ENCODE peak calls at places on chromosome 11, in nine cellular contexts. W, O, L, I, S, D, P, Q and M are unnamed samples.

GRCh38 chr11:121024989-121025388 is 1.1 kb downstream of the TBCEL start:
- DNase-seq in W (peak), O (no peak), L (no peak), I (no peak), S (peak), D (no peak), P (peak), Q (no peak), M (peak)

GRCh38 chr11:10855295-10855694 is 2.6 kb downstream of the ZBED5 start:
- DNase-seq in W (no peak), O (no peak), L (no peak), I (no peak), S (no peak), D (no peak), P (no peak), Q (no peak), M (no peak)

GRCh38 chr11:104127828-104128227 is 36.1 kb downstream of the PDGFD start:
- DNase-seq in W (peak), O (no peak), L (no peak), I (no peak), S (no peak), D (no peak), P (peak), Q (no peak), M (peak)

GRCh38 chr11:49432242-49432848 is 223.9 kb upstream of the FOLH1 start:
- DNase-seq in W (no peak), O (no peak), L (no peak), I (no peak), S (no peak), D (no peak), P (no peak), Q (no peak), M (no peak)

GRCh38 chr11:2760196-2760871 is 60.5 kb upstream of the KCNQ1OT1 start:
- DNase-seq in W (no peak), O (peak), L (no peak), I (no peak), S (no peak), D (no peak), P (no peak), Q (no peak), M (no peak)

GRCh38 chr11:64312947-64313346 is 4.4 kb downstream of the TRMT112 start:
- DNase-seq in W (no peak), O (peak), L (no peak), I (no peak), S (no peak), D (no peak), P (no peak), Q (no peak), M (no peak)

GRCh38 chr11:125999234-125999880 is 53.5 kb downstream of the VSIG10L2 start:
- DNase-seq in W (no peak), O (no peak), L (no peak), I (no peak), S (no peak), D (no peak), P (no peak), Q (no peak), M (peak)

GRCh38 chr11:11787305-11788066 is 54.3 kb upstream of the USP47 start:
- DNase-seq in W (peak), O (no peak), L (peak), I (peak), S (peak), D (peak), P (peak), Q (peak), M (peak)

GRCh38 chr11:1053121-1053901 is 16.8 kb upstream of the MUC6 start:
- DNase-seq in W (peak), O (peak), L (peak), I (no peak), S (no peak), D (peak), P (no peak), Q (no peak), M (no peak)

GRCh38 chr11:101049123-101049522 is 80.5 kb downstream of the PGR start:
- DNase-seq in W (no peak), O (no peak), L (no peak), I (no peak), S (no peak), D (no peak), P (no peak), Q (no peak), M (no peak)

GRCh38 chr11:76801205-76801604 is 18.0 kb downstream of the TSKU start:
- DNase-seq in W (no peak), O (no peak), L (no peak), I (no peak), S (no peak), D (no peak), P (no peak), Q (no peak), M (no peak)

GRCh38 chr11:45259607-45260006 is 26.5 kb downstream of the SYT13 start:
- DNase-seq in W (no peak), O (no peak), L (no peak), I (no peak), S (peak), D (no peak), P (no peak), Q (peak), M (peak)

GRCh38 chr11:45331839-45332485 is 45.8 kb upstream of the SYT13 start:
- DNase-seq in W (no peak), O (no peak), L (no peak), I (no peak), S (no peak), D (no peak), P (no peak), Q (no peak), M (peak)

GRCh38 chr11:23406131-23406819 is 546.0 kb upstream of the CCDC179 start:
- DNase-seq in W (no peak), O (peak), L (no peak), I (no peak), S (no peak), D (no peak), P (no peak), Q (no peak), M (no peak)

GRCh38 chr11:14835491-14836105 is 56.4 kb downstream of the CYP2R1 start:
- DNase-seq in W (no peak), O (no peak), L (no peak), I (no peak), S (no peak), D (no peak), P (peak), Q (no peak), M (no peak)

GRCh38 chr11:57306156-57306876 is 18.4 kb downstream of the TNKS1BP1 start:
- DNase-seq in W (peak), O (no peak), L (no peak), I (no peak), S (peak), D (no peak), P (peak), Q (no peak), M (peak)

GRCh38 chr11:20112291-20113146 is 47.8 kb downstream of the DBX1 start:
- DNase-seq in W (peak), O (no peak), L (peak), I (no peak), S (no peak), D (peak), P (peak), Q (peak), M (peak)

GRCh38 chr11:102632026-102632425 is 6.9 kb upstream of the MMP20 start:
- DNase-seq in W (no peak), O (no peak), L (no peak), I (no peak), S (no peak), D (no peak), P (peak), Q (no peak), M (no peak)

GRCh38 chr11:45296085-45296484 is 9.9 kb upstream of the SYT13 start:
- DNase-seq in W (no peak), O (no peak), L (no peak), I (no peak), S (no peak), D (no peak), P (no peak), Q (no peak), M (no peak)

GRCh38 chr11:70243912-70244652 is 26.4 kb upstream of the PPFIA1 start:
- DNase-seq in W (peak), O (no peak), L (peak), I (no peak), S (no peak), D (no peak), P (no peak), Q (no peak), M (peak)

GRCh38 chr11:30422828-30423648 is 100.1 kb downstream of the ARL14EP start:
- DNase-seq in W (no peak), O (no peak), L (no peak), I (no peak), S (no peak), D (no peak), P (no peak), Q (no peak), M (no peak)

GRCh38 chr11:130488187-130489026 is 40.0 kb downstream of the ADAMTS15 start:
- DNase-seq in W (no peak), O (no peak), L (no peak), I (no peak), S (no peak), D (no peak), P (peak), Q (no peak), M (no peak)

GRCh38 chr11:63998558-63999348 is 12.5 kb downstream of the OTUB1 start:
- DNase-seq in W (no peak), O (peak), L (no peak), I (peak), S (no peak), D (no peak), P (no peak), Q (no peak), M (no peak)

GRCh38 chr11:43547900-43548381 is 132.6 kb upstream of the HSD17B12 start:
- DNase-seq in W (peak), O (no peak), L (no peak), I (no peak), S (no peak), D (peak), P (no peak), Q (no peak), M (peak)

GRCh38 chr11:129191649-129192048 is 476 bp downstream of the ARHGAP32 start:
- DNase-seq in W (no peak), O (no peak), L (no peak), I (no peak), S (no peak), D (no peak), P (no peak), Q (no peak), M (no peak)

GRCh38 chr11:6206456-6207180 is 1.3 kb downstream of the C11orf42 start:
- DNase-seq in W (no peak), O (no peak), L (no peak), I (no peak), S (no peak), D (no peak), P (no peak), Q (peak), M (no peak)

GRCh38 chr11:129853508-129854228 is 38.0 kb downstream of the TMEM45B start:
- DNase-seq in W (peak), O (peak), L (no peak), I (no peak), S (peak), D (peak), P (peak), Q (no peak), M (peak)

GRCh38 chr11:102269927-102270326 is 47.4 kb upstream of the BIRC3 start:
- DNase-seq in W (no peak), O (no peak), L (no peak), I (no peak), S (no peak), D (no peak), P (peak), Q (peak), M (peak)

GRCh38 chr11:46333129-46333947 is 13.9 kb upstream of the DGKZ start:
- DNase-seq in W (no peak), O (no peak), L (no peak), I (no peak), S (no peak), D (no peak), P (no peak), Q (no peak), M (no peak)

GRCh38 chr11:46331653-46331984 is 15.6 kb upstream of the DGKZ start:
- DNase-seq in W (no peak), O (no peak), L (no peak), I (no peak), S (no peak), D (no peak), P (no peak), Q (no peak), M (no peak)

GRCh38 chr11:46330887-46331652 is 16.2 kb upstream of the DGKZ start:
- DNase-seq in W (peak), O (no peak), L (no peak), I (no peak), S (no peak), D (no peak), P (no peak), Q (no peak), M (no peak)

GRCh38 chr11:46332568-46333128 is 14.6 kb upstream of the DGKZ start:
- DNase-seq in W (no peak), O (no peak), L (no peak), I (no peak), S (no peak), D (no peak), P (no peak), Q (no peak), M (no peak)

DNA sequence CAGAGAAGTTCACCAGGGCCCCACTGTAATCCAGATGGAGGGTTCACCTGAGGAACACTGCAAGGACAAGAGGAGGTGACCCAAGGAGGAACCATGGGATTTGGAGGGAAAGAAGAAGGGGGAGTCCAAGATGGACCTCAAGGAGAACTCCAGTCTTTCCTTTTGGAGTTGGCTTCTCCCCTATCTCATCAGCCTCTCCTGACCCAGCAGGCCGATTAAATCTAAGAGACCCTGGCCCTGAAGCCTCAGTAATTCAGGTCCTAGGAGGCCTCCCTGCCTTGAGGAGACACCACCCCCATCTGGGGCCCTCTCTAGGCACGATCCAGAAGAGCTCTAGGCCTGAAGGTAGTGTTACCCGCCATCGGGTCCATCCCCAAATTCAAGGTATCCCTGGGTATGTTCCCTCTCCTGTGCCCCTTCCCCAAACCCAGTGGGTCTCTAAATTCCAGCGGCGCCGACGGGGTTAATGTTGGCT is 15.1 kb upstream of the DGKZ start:
- DNase-seq in W (no peak), O (no peak), L (no peak), I (no peak), S (no peak), D (no peak), P (no peak), Q (no peak), M (no peak)
- H3K4me3 ChIP-seq in W (no peak), O (no peak), L (peak), I (peak), S (peak), D (peak), P (no peak), Q (no peak), M (no peak)

DNA sequence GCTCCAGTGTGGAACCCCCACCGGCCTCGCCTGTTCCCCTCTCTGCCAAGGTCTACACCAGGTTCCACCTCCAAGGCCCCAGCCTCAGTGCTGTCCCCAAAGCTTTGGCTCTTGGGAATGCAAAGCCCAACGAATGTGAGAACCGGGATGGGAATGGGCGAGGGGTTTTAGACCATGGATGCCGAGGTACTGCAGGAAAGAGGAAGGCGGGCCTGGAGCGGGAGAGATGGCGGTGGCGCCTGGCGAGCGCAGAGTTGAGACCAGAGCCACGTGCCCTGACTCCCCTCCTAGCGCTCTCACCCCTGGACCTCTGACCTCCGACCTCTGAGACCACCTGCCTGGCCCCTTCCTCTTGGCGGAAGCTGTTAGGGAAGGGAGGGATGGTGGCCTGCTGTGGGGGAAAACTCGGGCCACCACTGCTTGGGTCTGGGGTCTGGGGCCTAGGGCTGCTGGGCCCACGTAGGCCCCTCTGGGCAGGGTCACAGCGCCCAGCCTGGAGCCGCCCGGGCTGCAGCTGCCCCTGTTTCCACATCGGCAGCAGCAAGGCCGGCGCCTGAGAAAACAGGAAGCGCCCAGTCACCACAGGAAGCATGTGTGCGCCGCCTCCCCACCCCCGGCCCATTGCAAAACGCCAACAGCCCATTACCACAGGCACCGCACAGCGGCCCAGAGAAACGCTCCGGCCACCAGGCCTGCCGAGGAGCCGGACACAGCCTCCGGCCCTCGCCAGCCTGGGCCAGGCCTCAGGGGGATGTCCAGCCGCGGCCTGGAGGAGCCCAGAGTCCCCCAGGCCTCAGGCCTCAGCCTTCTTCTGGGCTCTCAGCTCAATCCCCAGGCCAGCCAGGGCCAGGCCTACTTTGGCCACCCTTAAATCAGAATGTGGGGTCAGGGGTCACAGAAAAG is 13.8 kb upstream of the SLC39A13 start:
- DNase-seq in W (peak), O (peak), L (peak), I (no peak), S (peak), D (peak), P (peak), Q (peak), M (no peak)
- H3K4me3 ChIP-seq in W (no peak), O (no peak), L (peak), I (no peak), S (no peak), D (peak), P (no peak), Q (no peak), M (no peak)

DNA sequence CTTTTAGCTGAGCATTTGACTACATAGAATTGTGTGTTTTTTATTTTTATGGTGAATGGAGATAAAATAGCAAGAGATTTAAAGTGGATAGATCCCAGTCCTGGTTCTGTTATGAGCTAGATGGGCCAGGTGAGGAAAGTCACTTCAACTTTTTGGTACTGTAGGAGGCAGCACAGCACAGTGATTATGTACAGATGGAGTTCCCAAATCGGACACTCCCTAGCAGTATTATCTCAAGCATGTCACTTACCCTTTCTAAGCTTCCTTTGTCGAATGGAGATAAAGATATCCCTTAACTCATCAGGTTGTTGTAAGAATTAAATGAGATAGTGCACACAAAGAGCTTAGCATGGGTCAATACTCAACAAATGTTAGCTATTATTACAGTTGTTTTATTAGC is 5.3 kb downstream of the EXPH5 start:
- DNase-seq in W (no peak), O (no peak), L (no peak), I (no peak), S (no peak), D (no peak), P (no peak), Q (no peak), M (no peak)
- H3K4me3 ChIP-seq in W (no peak), O (no peak), L (no peak), I (no peak), S (no peak), D (no peak), P (no peak), Q (no peak), M (no peak)

GRCh38 chr11:13256216-13256615 is 21.4 kb upstream of the BMAL1 start:
- DNase-seq in W (no peak), O (no peak), L (no peak), I (no peak), S (no peak), D (no peak), P (peak), Q (no peak), M (peak)
- H3K4me3 ChIP-seq in W (no peak), O (no peak), L (no peak), I (no peak), S (no peak), D (no peak), P (no peak), Q (no peak), M (no peak)

GRCh38 chr11:62706841-62707240 is 383 bp downstream of the BSCL2 start:
- DNase-seq in W (no peak), O (peak), L (no peak), I (no peak), S (no peak), D (no peak), P (no peak), Q (no peak), M (no peak)
- H3K4me3 ChIP-seq in W (no peak), O (no peak), L (peak), I (peak), S (no peak), D (peak), P (no peak), Q (peak), M (peak)

DNA sequence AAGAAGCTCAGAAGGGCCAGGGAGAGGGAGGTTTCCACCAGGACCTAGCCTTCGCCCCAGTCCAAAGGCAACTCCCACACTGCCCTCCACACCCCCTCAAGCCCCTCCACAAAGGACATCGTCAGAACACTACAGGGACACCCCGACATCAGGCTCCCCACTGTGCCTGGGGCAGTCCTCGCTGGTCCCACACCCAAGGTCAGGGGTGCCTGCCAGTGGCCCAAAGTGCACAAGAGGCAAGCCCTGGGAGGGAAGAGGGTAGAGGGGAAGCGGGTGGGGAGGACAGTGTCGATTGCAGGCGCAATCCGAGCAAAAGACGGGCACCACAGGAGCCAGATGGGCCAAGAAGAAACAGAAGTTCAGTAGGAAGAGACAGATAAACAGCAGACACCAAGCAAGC is 35.6 kb upstream of the JAM3 start:
- DNase-seq in W (no peak), O (peak), L (no peak), I (no peak), S (no peak), D (no peak), P (no peak), Q (no peak), M (no peak)
- H3K4me3 ChIP-seq in W (no peak), O (no peak), L (no peak), I (no peak), S (no peak), D (no peak), P (no peak), Q (no peak), M (no peak)

DNA sequence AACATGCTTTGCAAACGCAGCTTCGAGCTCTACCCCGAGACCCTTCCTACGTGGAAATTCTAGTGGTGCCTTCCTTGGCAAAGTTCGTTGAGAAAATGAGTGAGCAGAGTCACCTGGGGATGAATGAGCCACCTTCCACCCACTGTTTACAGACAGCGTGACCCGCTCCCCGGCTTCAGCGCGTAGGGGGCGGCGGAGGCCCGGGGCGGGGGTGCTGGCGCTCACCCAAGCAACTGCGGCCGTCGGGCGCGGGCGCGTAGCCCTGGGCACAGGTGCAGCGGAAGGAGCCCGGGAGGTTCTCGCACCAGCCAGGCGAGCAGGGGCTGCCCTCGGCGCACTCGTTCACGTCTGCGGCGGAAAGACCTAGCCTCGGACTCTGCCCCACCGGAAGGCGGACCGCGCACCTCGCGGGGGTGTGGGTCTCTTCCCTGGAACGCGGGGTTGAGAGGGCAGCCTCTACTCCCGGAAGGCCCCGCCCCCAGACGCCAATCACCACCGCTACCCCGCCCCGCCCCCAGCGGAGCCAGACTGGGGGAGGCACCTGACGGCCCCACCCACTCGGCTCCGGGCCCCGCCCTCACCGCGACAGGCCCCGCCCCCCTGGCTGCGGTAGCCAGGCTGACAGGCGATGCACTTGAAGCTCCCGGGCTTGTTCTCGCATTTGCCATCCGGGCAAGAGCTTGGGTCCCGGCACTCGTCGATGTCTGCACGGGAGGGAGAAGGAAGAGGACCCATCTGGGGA is 11.8 kb downstream of the LTBP3 start:
- DNase-seq in W (no peak), O (peak), L (peak), I (peak), S (peak), D (peak), P (no peak), Q (no peak), M (no peak)
- H3K4me3 ChIP-seq in W (no peak), O (peak), L (no peak), I (peak), S (peak), D (peak), P (no peak), Q (no peak), M (no peak)